ENCODE peak calls at places on chromosomes 1 and 21, in seven cellular contexts. T is stimulated activated CD8-positive, alpha-beta memory T cell treated with anti-CD3 and anti-CD28 coated beads, Interleukin-12 subunit alpha, Interleukin-12 subunit beta, amount 100 ng/mL, for 1 hour; F is C1 segment of cervical spinal cord; P is glutamatergic neuron; I is hippocampal formation; V is GM12878; B is AG10803. N is an unnamed sample.

GRCh38 chr1:94342416-94342815 is 75.8 kb upstream of the ABCD3 start:
- DNase-seq in T (no peak), F (no peak), P (no peak), I (no peak), V (no peak), B (no peak), N (no peak)

GRCh38 chr21:25396135-25396711 is 211.1 kb downstream of the MRPL39 start:
- DNase-seq in T (no peak), F (no peak), P (no peak), I (no peak), V (peak), B (no peak), N (no peak)

GRCh38 chr1:180484490-180484889 is 17.9 kb downstream of the ACBD6 start:
- DNase-seq in T (no peak), F (no peak), P (no peak), I (no peak), V (no peak), B (no peak), N (no peak)

GRCh38 chr1:88061106-88061829 is 622.8 kb upstream of the PKN2 start:
- DNase-seq in T (no peak), F (no peak), P (peak), I (peak), V (no peak), B (peak), N (no peak)

GRCh38 chr1:21573971-21574458 is 64.8 kb downstream of the ALPL start:
- DNase-seq in T (no peak), F (no peak), P (peak), I (no peak), V (no peak), B (peak), N (peak)

GRCh38 chr1:18794561-18794960 is 64.9 kb downstream of the TAS1R2 start:
- DNase-seq in T (no peak), F (no peak), P (peak), I (no peak), V (no peak), B (no peak), N (no peak)

GRCh38 chr1:3469849-3470649 is 15.6 kb downstream of the ARHGEF16 start:
- DNase-seq in T (no peak), F (no peak), P (peak), I (no peak), V (no peak), B (no peak), N (no peak)

GRCh38 chr1:54812801-54813478 is 11.8 kb upstream of the TTC22 start:
- DNase-seq in T (no peak), F (no peak), P (no peak), I (no peak), V (peak), B (no peak), N (no peak)

GRCh38 chr1:35931424-35932157 is 686 bp downstream of the AGO3 start:
- DNase-seq in T (no peak), F (peak), P (peak), I (no peak), V (no peak), B (no peak), N (no peak)